ENCODE peak calls at places on chromosomes 13 and 19, in ten cellular contexts. M is activated CD4-positive, CD25-positive, alpha-beta regulatory T cell treated with anti-CD3 and anti-CD28 coated beads, Interleukin-2, amount 50 U/mL, for 72 hours; C is activated naive CD8-positive, alpha-beta T cell treated with anti-CD3 and anti-CD28 coated beads, Interleukin-2, amount 50 U/mL, for 24 hours; E is GM23248; R is H9; Z is WTC11; S is astrocyte of the cerebellum; L is stimulated activated CD4-positive, alpha-beta T cell treated with anti-CD3 and anti-CD28 coated beads, Interleukin-2, amount 100 ng/mL, for 48 hours; N is activated CD4-positive, alpha-beta T cell treated with anti-CD3 and anti-CD28 coated beads, Interleukin-2, amount 50 U/mL, for 24 hours; J is mucosa of gallbladder. T is an unnamed sample.

GRCh38 chr13:77980592-77980991 is 62.0 kb upstream of the EDNRB start:
- DNase-seq in J (no peak), L (no peak), R (no peak), N (no peak), E (peak; percentile 81), Z (no peak), S (peak; percentile 59), M (no peak), C (no peak), T (no peak)

GRCh38 chr13:52780092-52780491 is 40.5 kb upstream of the CNMD start:
- DNase-seq in S (no peak), R (no peak), L (no peak), Z (no peak), J (no peak), E (no peak), C (no peak), N (no peak), M (no peak), T (no peak)

GRCh38 chr19:7349231-7349591 is 474 bp downstream of the ARHGEF18 start:
- DNase-seq in S (no peak), C (no peak), N (no peak), M (no peak), R (no peak), E (no peak), J (no peak), Z (no peak), L (no peak), T (no peak)

GRCh38 chr19:43624933-43625332 is 5.5 kb upstream of the ZNF428 start:
- DNase-seq in M (peak; percentile 82), R (peak; percentile 96), N (peak; percentile 67), C (peak; percentile 88), L (peak; percentile 82), S (no peak), Z (peak; percentile 98), J (peak; percentile 26), E (peak; percentile 70), T (peak; percentile 51)

GRCh38 chr19:35031072-35031881 is 1.0 kb downstream of the SCN1B start:
- DNase-seq in J (no peak), N (no peak), Z (peak; percentile 44), R (peak; percentile 70), S (no peak), L (no peak), M (no peak), C (no peak), E (peak; percentile 50), T (peak; percentile 50)

GRCh38 chr13:73090116-73090811 is 31.5 kb downstream of the KLF5 start:
- DNase-seq in R (peak; percentile 87), Z (peak; percentile 17), L (no peak), M (no peak), C (no peak), S (peak; percentile 67), E (peak; percentile 77), J (peak; percentile 75), N (no peak), T (no peak)

GRCh38 chr13:32370805-32371204 is 55.5 kb downstream of the BRCA2 start:
- DNase-seq in M (no peak), R (no peak), J (no peak), N (no peak), Z (no peak), E (no peak), C (no peak), S (no peak), L (no peak), T (no peak)

GRCh38 chr13:20579193-20579592 is 12.2 kb downstream of the IFT88 start:
- DNase-seq in S (no peak), E (no peak), M (no peak), R (no peak), L (no peak), C (no peak), J (no peak), N (no peak), Z (no peak), T (no peak)

GRCh38 chr19:1110809-1111640 is 7.2 kb downstream of the GPX4 start:
- DNase-seq in S (no peak), L (no peak), Z (no peak), R (no peak), M (no peak), J (no peak), N (no peak), C (no peak), E (peak; percentile 59), T (peak; percentile 87)

GRCh38 chr13:48580185-48580803 is 47.4 kb upstream of the RCBTB2 start:
- DNase-seq in E (peak; percentile 68), Z (peak; percentile 71), C (peak; percentile 76), L (peak; percentile 76), S (peak; percentile 53), R (no peak), N (peak; percentile 43), J (peak; percentile 88), M (peak; percentile 63), T (peak; percentile 88)

GRCh38 chr19:46616631-46617322 is 8.1 kb downstream of the PTGIR start:
- DNase-seq in S (no peak), N (no peak), C (peak; percentile 87), Z (peak; percentile 82), M (peak; percentile 67), L (no peak), E (peak; percentile 76), R (peak; percentile 82), J (no peak), T (peak; percentile 83)

GRCh38 chr13:80611310-80611709 is 270.4 kb upstream of the SPRY2 start:
- DNase-seq in C (no peak), M (no peak), N (no peak), Z (no peak), R (no peak), S (no peak), E (no peak), J (no peak), L (no peak), T (no peak)

GRCh38 chr19:45852145-45852750 is 10.7 kb downstream of the SYMPK start:
- DNase-seq in L (no peak), C (no peak), J (no peak), S (no peak), M (no peak), Z (no peak), N (no peak), E (peak; percentile 39), R (no peak), T (no peak)

GRCh38 chr19:48332351-48332661 is 7.0 kb downstream of the EMP3 start:
- DNase-seq in S (no peak), M (no peak), R (no peak), N (no peak), J (no peak), E (no peak), C (no peak), Z (no peak), L (no peak), T (no peak)

GRCh38 chr13:110471833-110472162 is 89.7 kb downstream of the RAB20 start:
- DNase-seq in L (no peak), M (no peak), S (no peak), C (peak; percentile 10), J (peak; percentile 64), E (peak; percentile 9), Z (no peak), N (no peak), R (no peak), T (peak; percentile 71)

GRCh38 chr19:19539738-19540703 is 2.0 kb downstream of the CILP2 start:
- DNase-seq in S (no peak), L (peak; percentile 59), R (peak; percentile 94), Z (peak; percentile 98), M (peak; percentile 60), C (peak; percentile 80), N (no peak), E (peak; percentile 77), J (peak; percentile 79), T (no peak)

GRCh38 chr19:35592226-35592625 is 6.3 kb downstream of the PMIS2 start:
- DNase-seq in L (no peak), R (peak; percentile 64), E (peak; percentile 53), M (no peak), C (peak; percentile 12), J (peak; percentile 24), S (no peak), N (no peak), Z (peak; percentile 40), T (peak; percentile 61)

GRCh38 chr19:40312533-40312932 is 27.4 kb upstream of the AKT2 start:
- DNase-seq in S (no peak), E (no peak), C (no peak), R (peak; percentile 27), Z (no peak), N (no peak), M (no peak), L (no peak), J (no peak), T (no peak)

GRCh38 chr13:23391752-23392151 is 41.8 kb downstream of the SACS start:
- DNase-seq in R (no peak), N (no peak), J (no peak), M (no peak), S (no peak), Z (no peak), C (no peak), E (peak; percentile 48), L (no peak), T (no peak)

GRCh38 chr13:114149774-114150740 is 17.6 kb upstream of the RASA3 start:
- DNase-seq in E (no peak), C (no peak), J (no peak), M (no peak), L (no peak), N (no peak), Z (no peak), R (no peak), S (no peak), T (no peak)

GRCh38 chr13:99269627-99270252 is 11.6 kb upstream of the GPR18 start:
- DNase-seq in Z (no peak), C (no peak), N (no peak), E (peak; percentile 84), M (no peak), S (peak; percentile 49), J (no peak), R (no peak), L (no peak), T (peak; percentile 35)

GRCh38 chr19:2087621-2088100 is 8.5 kb downstream of the MOB3A start:
- DNase-seq in M (no peak), R (no peak), J (no peak), L (no peak), N (no peak), E (no peak), Z (no peak), S (no peak), C (peak; percentile 54), T (no peak)

GRCh38 chr13:93422980-93423554 is 196.5 kb downstream of the GPC6 start:
- DNase-seq in R (no peak), S (no peak), L (no peak), J (no peak), C (no peak), Z (no peak), M (no peak), E (no peak), N (no peak), T (no peak)

GRCh38 chr13:80029170-80029569 is 311.8 kb downstream of the SPRY2 start:
- DNase-seq in L (no peak), C (no peak), E (no peak), S (no peak), N (no peak), Z (no peak), M (no peak), R (no peak), J (no peak), T (no peak)

GRCh38 chr13:21106089-21106488 is 44.7 kb upstream of the LATS2 start:
- DNase-seq in L (no peak), M (no peak), S (peak; percentile 54), R (no peak), Z (no peak), N (no peak), E (peak; percentile 75), J (no peak), C (no peak), T (no peak)

GRCh38 chr19:823565-824121 is 1.9 kb upstream of the PLPPR3 start:
- DNase-seq in J (no peak), Z (no peak), S (no peak), L (no peak), R (peak; percentile 43), C (no peak), E (no peak), M (no peak), N (no peak), T (no peak)

GRCh38 chr13:34265016-34265692 is 447.2 kb downstream of the RFC3 start:
- DNase-seq in M (no peak), C (no peak), Z (no peak), L (no peak), E (no peak), N (no peak), J (no peak), R (no peak), S (no peak), T (no peak)

GRCh38 chr13:112619730-112620639 is 32.0 kb upstream of the TUBGCP3 start:
- DNase-seq in N (no peak), E (no peak), S (no peak), J (no peak), L (no peak), R (peak; percentile 91), C (no peak), M (no peak), Z (peak; percentile 47), T (no peak)